ENCODE peak calls at places on chromosome 7, in five cellular contexts. One of them, this sample, is unnamed.

GRCh38 chr7:143387156-143387975 is 6.2 kb downstream of the ZYX start:
- DNase-seq in endodermal cell: peak
- DNase-seq in GM12865: no peak
- DNase-seq in D341Med: no peak
- DNase-seq in CD8-positive, alpha-beta T cell: no peak
- DNase-seq in this sample: no peak

GRCh38 chr7:455110-455928 is 64.3 kb downstream of the PDGFA start:
- DNase-seq in D341Med: no peak
- DNase-seq in GM12865: no peak
- DNase-seq in CD8-positive, alpha-beta T cell: no peak
- DNase-seq in endodermal cell: no peak
- DNase-seq in this sample: no peak

GRCh38 chr7:94252124-94252523 is 142.6 kb upstream of the COL1A2 start:
- DNase-seq in GM12865: no peak
- DNase-seq in D341Med: no peak
- DNase-seq in CD8-positive, alpha-beta T cell: no peak
- DNase-seq in endodermal cell: no peak
- DNase-seq in this sample: no peak

GRCh38 chr7:150828384-150828783 is 23.9 kb upstream of the AOC1 start:
- DNase-seq in CD8-positive, alpha-beta T cell: no peak
- DNase-seq in D341Med: no peak
- DNase-seq in GM12865: no peak
- DNase-seq in endodermal cell: no peak
- DNase-seq in this sample: no peak

GRCh38 chr7:121744319-121744718 is 128.6 kb upstream of the PTPRZ1 start:
- DNase-seq in D341Med: no peak
- DNase-seq in endodermal cell: no peak
- DNase-seq in GM12865: no peak
- DNase-seq in CD8-positive, alpha-beta T cell: no peak
- DNase-seq in this sample: no peak

GRCh38 chr7:16080131-16080530 is 341.2 kb downstream of the CRPPA start:
- DNase-seq in GM12865: no peak
- DNase-seq in endodermal cell: no peak
- DNase-seq in D341Med: no peak
- DNase-seq in CD8-positive, alpha-beta T cell: no peak
- DNase-seq in this sample: no peak

GRCh38 chr7:141463986-141464385 is 87.2 kb upstream of the AGK start:
- DNase-seq in GM12865: no peak
- DNase-seq in endodermal cell: peak
- DNase-seq in CD8-positive, alpha-beta T cell: no peak
- DNase-seq in D341Med: no peak
- DNase-seq in this sample: no peak

GRCh38 chr7:30750574-30751256 is 1.2 kb upstream of the INMT start:
- DNase-seq in endodermal cell: peak
- DNase-seq in D341Med: no peak
- DNase-seq in GM12865: no peak
- DNase-seq in CD8-positive, alpha-beta T cell: no peak
- DNase-seq in this sample: peak

GRCh38 chr7:145817687-145818086 is 298.9 kb upstream of the CNTNAP2 start:
- DNase-seq in endodermal cell: peak
- DNase-seq in D341Med: no peak
- DNase-seq in GM12865: no peak
- DNase-seq in CD8-positive, alpha-beta T cell: no peak
- DNase-seq in this sample: no peak

This sample was measured in AG04449.